ENCODE peak calls at places on chromosomes 2 and 18, in five cellular contexts. E is psoas muscle, T is PC-9, K is skeletal muscle cell, L is astrocyte of the spinal cord. W is an unnamed sample.

GRCh38 chr2:119049968-119050657 is 108.1 kb downstream of the MARCO start:
- DNase-seq in E (no peak), T (no peak), K (no peak), L (no peak), W (no peak)

GRCh38 chr2:69683170-69683971 is 39.8 kb upstream of the AAK1 start:
- DNase-seq in E (no peak), T (peak; percentile 55), K (peak; percentile 51), L (peak; percentile 82), W (no peak)

GRCh38 chr2:52831216-52831615 is 936.4 kb upstream of the CHAC2 start:
- DNase-seq in E (no peak), T (no peak), K (no peak), L (no peak), W (no peak)

GRCh38 chr2:240991378-240992263 is 6.8 kb upstream of the SNED1 start:
- DNase-seq in E (peak; percentile 98), T (peak; percentile 96), K (peak; percentile 92), L (peak; percentile 97), W (peak; percentile 87)

GRCh38 chr2:194826241-194826640 is 830.8 kb upstream of the SLC39A10 start:
- DNase-seq in E (no peak), T (no peak), K (peak; percentile 2), L (peak; percentile 41), W (no peak)

GRCh38 chr2:190113000-190113399 is 50.5 kb upstream of the MSTN start:
- DNase-seq in E (no peak), T (no peak), K (no peak), L (no peak), W (no peak)

GRCh38 chr18:37421349-37422080 is 144.1 kb downstream of the CELF4 start:
- DNase-seq in E (no peak), T (no peak), K (no peak), L (no peak), W (no peak)

GRCh38 chr18:35510071-35511010 is 12.6 kb upstream of the INO80C start:
- DNase-seq in E (no peak), T (no peak), K (no peak), L (no peak), W (peak; percentile 11)

GRCh38 chr2:144465723-144466122 is 54.2 kb downstream of the ZEB2 start:
- DNase-seq in E (no peak), T (no peak), K (no peak), L (no peak), W (no peak)

GRCh38 chr2:23482607-23483006 is 97.6 kb downstream of the KLHL29 start:
- DNase-seq in E (no peak), T (no peak), K (no peak), L (no peak), W (no peak)

GRCh38 chr2:99000708-99001107 is 64.7 kb upstream of the CRACDL start:
- DNase-seq in E (no peak), T (no peak), K (no peak), L (no peak), W (no peak)

GRCh38 chr18:21632393-21632792 is 20.3 kb downstream of the SNRPD1 start:
- DNase-seq in E (no peak), T (no peak), K (no peak), L (no peak), W (no peak)

GRCh38 chr18:32550958-32551357 is 80.3 kb upstream of the GAREM1 start:
- DNase-seq in E (no peak), T (no peak), K (no peak), L (no peak), W (no peak)

GRCh38 chr2:135629520-135629919 is 98.2 kb downstream of the R3HDM1 start:
- DNase-seq in E (no peak), T (no peak), K (no peak), L (no peak), W (no peak)

GRCh38 chr2:172200495-172201085 is 97.9 kb upstream of the DLX2 start:
- DNase-seq in E (no peak), T (no peak), K (no peak), L (peak; percentile 48), W (no peak)

GRCh38 chr2:9212010-9212638 is 5.5 kb downstream of the ASAP2 start:
- DNase-seq in E (no peak), T (no peak), K (no peak), L (no peak), W (no peak)

GRCh38 chr2:39666489-39667141 is 898 bp downstream of the TMEM178A start:
- DNase-seq in E (no peak), T (no peak), K (no peak), L (no peak), W (no peak)

GRCh38 chr2:201701591-201701990 is 3.1 kb upstream of the MPP4 start:
- DNase-seq in E (no peak), T (no peak), K (no peak), L (no peak), W (no peak)

GRCh38 chr2:201698588-201699226 is at the start of gene MPP4:
- DNase-seq in E (no peak), T (peak; percentile 54), K (peak; percentile 21), L (peak; percentile 61), W (no peak)

GRCh38 chr2:201696151-201696659 is 2.2 kb downstream of the MPP4 start:
- DNase-seq in E (no peak), T (no peak), K (peak; percentile 96), L (peak; percentile 95), W (no peak)

GRCh38 chr2:201699384-201699783 is 940 bp upstream of the MPP4 start:
- DNase-seq in E (no peak), T (no peak), K (no peak), L (no peak), W (no peak)

GRCh38 chr2:201697899-201698298 is 545 bp downstream of the MPP4 start:
- DNase-seq in E (no peak), T (peak; percentile 78), K (peak; percentile 54), L (peak; percentile 84), W (no peak)
- H3K4me3 ChIP-seq in E (no peak overlapping the region), T (no peak overlapping the region), K (no peak overlapping the region), L (no peak overlapping the region), W (no peak overlapping the region)

GRCh38 chr2:75645643-75646042 is 940 bp upstream of the MRPL19 start:
- DNase-seq in E (no peak), T (no peak), K (no peak), L (no peak), W (no peak)
- H3K4me3 ChIP-seq in E (peak overlapping the region; percentile 95), T (peak overlapping the region; percentile 81), K (no peak overlapping the region), L (no peak overlapping the region), W (no peak overlapping the region)

GRCh38 chr18:53451902-53452301 is 772.6 kb downstream of the MBD2 start:
- DNase-seq in E (no peak), T (no peak), K (no peak), L (no peak), W (no peak)

GRCh38 chr18:53458944-53459580 is 765.4 kb downstream of the MBD2 start:
- DNase-seq in E (no peak), T (no peak), K (no peak), L (peak; percentile 80), W (no peak)

GRCh38 chr18:53458266-53458665 is 766.2 kb downstream of the MBD2 start:
- DNase-seq in E (no peak), T (no peak), K (no peak), L (peak; percentile 32), W (no peak)

GRCh38 chr18:53457068-53457467 is 767.4 kb downstream of the MBD2 start:
- DNase-seq in E (no peak), T (no peak), K (no peak), L (peak; percentile 84), W (no peak)
- H3K4me3 ChIP-seq in E (no peak overlapping the region), T (no peak overlapping the region), K (no peak overlapping the region), L (no peak overlapping the region), W (no peak overlapping the region)

DNA sequence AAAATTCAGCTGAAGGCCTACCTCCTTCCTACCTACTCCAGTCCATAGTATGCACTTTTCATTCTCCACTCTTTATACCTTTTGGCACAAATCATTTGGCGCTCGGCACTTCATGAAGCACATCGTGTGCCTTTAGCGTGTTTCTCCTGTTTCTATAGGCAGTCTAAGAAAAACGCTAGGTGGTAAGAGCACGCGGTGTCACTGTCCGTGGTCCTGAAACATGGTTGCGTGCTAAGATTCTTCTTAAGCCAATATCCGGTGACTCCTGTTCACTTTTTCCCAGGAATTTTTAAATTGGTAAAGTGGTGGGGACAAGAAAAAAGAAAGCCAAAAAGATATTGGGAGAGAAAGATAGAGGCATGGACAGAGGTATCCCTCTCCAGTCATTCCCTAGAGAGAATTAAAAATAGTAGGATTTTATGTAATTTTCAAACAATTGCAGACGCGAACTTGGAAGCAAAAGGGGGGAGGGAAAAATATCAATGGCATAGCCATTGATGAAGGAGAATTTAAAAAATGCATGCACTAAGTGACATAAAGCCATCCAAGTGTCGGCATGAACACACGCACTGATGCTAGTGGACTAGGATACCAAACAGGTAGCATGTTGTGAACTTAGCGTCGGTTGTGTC is 1.4 kb upstream of the CTNNA2 start:
- DNase-seq in E (no peak), T (no peak), K (no peak), L (peak; percentile 66), W (no peak)
- H3K4me3 ChIP-seq in E (no peak overlapping the region), T (no peak overlapping the region), K (no peak overlapping the region), L (no peak overlapping the region), W (no peak overlapping the region)

DNA sequence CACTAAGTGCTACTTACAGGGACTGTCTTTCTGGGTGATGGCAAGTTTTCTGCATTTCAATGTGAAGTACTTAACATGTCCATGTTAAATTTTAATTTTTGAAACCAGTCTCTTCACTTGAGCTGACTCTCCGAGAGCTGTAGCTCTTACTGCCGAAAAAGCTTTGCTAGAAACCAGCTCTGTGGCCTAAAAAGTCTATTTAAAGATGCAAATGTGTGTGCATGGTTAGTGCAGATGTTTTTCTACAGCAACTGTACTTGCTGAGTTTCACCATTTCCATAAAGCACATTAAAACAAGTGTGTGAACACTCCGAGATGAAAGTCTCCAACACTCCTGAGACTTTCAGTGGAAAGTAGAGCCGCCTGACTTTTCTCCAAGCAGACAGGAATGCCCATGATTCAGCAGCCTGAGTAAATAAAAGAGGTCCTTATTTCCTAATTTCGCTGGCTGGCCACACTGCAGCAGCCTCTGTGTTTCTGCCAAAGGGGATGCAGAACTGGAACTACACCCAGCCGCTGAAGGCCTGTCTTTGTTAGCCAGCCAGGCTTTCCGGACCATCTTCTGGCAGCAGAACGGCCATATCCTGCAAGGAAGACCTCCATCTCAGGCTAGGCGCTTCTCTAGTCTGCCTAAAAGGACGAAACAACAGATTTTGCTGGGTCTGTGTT is 121.2 kb downstream of the ZNF521 start:
- DNase-seq in E (peak; percentile 81), T (no peak), K (peak; percentile 90), L (peak; percentile 88), W (peak; percentile 69)
- H3K4me3 ChIP-seq in E (peak overlapping the region; percentile 41), T (no peak overlapping the region), K (no peak overlapping the region), L (no peak overlapping the region), W (no peak overlapping the region)

DNA sequence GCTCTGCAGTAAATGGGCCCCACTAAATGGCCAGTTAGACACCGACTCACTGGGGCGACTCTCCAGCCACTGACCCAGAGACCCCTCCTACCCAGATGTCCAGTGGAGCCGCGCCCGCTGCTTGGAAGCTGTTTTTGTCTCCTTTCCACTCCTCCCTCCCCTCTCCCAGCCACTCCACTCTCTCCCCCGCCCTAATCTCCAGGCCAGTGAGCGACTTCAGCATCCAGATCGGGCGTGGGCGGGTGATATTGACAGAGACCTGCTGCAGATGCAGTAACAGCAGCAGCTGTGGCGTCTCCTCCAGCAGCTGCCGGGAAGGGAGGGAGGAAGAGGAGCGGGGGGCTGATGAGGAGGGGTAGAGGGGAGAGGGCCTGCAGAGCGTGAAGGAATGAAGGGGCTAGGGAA is at the start of gene SCN7A:
- DNase-seq in E (peak; percentile 83), T (no peak), K (peak; percentile 47), L (peak; percentile 35), W (peak; percentile 78)
- H3K4me3 ChIP-seq in E (peak within 1 kb of the TSS; percentile 40), T (no peak within 1 kb of the TSS), K (peak within 1 kb of the TSS; percentile 34), L (peak within 1 kb of the TSS; percentile 23), W (peak within 1 kb of the TSS; percentile 29)

GRCh38 chr2:161097157-161097556 is 63.1 kb upstream of the TANK start:
- DNase-seq in E (no peak), T (no peak), K (no peak), L (no peak), W (no peak)
- H3K4me3 ChIP-seq in E (no peak overlapping the region), T (no peak overlapping the region), K (no peak overlapping the region), L (no peak overlapping the region), W (no peak overlapping the region)

W was measured in lung.